ENCODE peak calls at places on chromosomes 4 and X, in four cellular contexts. B, C, G and I are unnamed samples.

GRCh38 chr4:139619644-139620043 is 46.0 kb upstream of the MGST2 start:
- DNase-seq in G (no peak), C (no peak), B (no peak), I (no peak)

GRCh38 chrX:82816572-82816971 is 691.5 kb upstream of the POU3F4 start:
- DNase-seq in B (no peak), C (no peak), G (no peak), I (no peak)

GRCh38 chr4:105965183-105965800 is 70.0 kb downstream of the NPNT start:
- DNase-seq in C (no peak), B (no peak), G (no peak), I (no peak)

GRCh38 chr4:1235381-1236102 is 13.4 kb downstream of the CTBP1 start:
- DNase-seq in B (no peak), G (no peak), C (no peak), I (no peak)

GRCh38 chrX:14916017-14916674 is 42.9 kb downstream of the MOSPD2 start:
- DNase-seq in B (no peak), G (no peak), C (peak; percentile 47), I (no peak)

GRCh38 chr4:69823481-69824186 is 36.3 kb downstream of the SULT1E1 start:
- DNase-seq in B (no peak), C (no peak), G (peak; percentile 23), I (peak; percentile 13)

GRCh38 chrX:3806630-3807029 is 93.2 kb upstream of the PRKX start:
- DNase-seq in C (no peak), B (no peak), G (no peak), I (no peak)

GRCh38 chrX:17443546-17443945 is 68.5 kb downstream of the NHS start:
- DNase-seq in B (no peak), C (no peak), G (no peak), I (no peak)

GRCh38 chr4:20684852-20685763 is 15.2 kb upstream of the PACRGL start:
- DNase-seq in G (no peak), B (no peak), C (no peak), I (no peak)

GRCh38 chrX:111284615-111285294 is 14.5 kb upstream of the CAPN6 start:
- DNase-seq in G (no peak), B (no peak), C (no peak), I (no peak)

GRCh38 chr4:150268444-150268843 is 190.2 kb downstream of the DCLK2 start:
- DNase-seq in C (no peak), B (no peak), G (no peak), I (no peak)

GRCh38 chr4:48653217-48654014 is 126.7 kb downstream of the FRYL start:
- DNase-seq in C (no peak), B (peak; percentile 7), G (no peak), I (peak; percentile 27)

GRCh38 chr4:184039963-184040383 is 134.9 kb downstream of the STOX2 start:
- DNase-seq in C (no peak), G (no peak), B (no peak), I (no peak)

GRCh38 chr4:5399790-5400421 is 308.5 kb downstream of the EVC2 start:
- DNase-seq in C (no peak), G (no peak), B (no peak), I (no peak)

GRCh38 chrX:15242899-15243555 is 26.9 kb downstream of the ASB9 start:
- DNase-seq in B (peak; percentile 3), C (no peak), G (peak; percentile 16), I (peak; percentile 6)

GRCh38 chr4:21205821-21206531 is 505.7 kb downstream of the PACRGL start:
- DNase-seq in B (no peak), G (no peak), C (no peak), I (no peak)

GRCh38 chr4:179415016-179415841 is 1973.0 kb upstream of the AGA start:
- DNase-seq in G (no peak), B (no peak), C (no peak), I (no peak)

GRCh38 chrX:50158616-50159015 is 42.2 kb downstream of the AKAP4 start:
- DNase-seq in B (no peak), G (no peak), C (no peak), I (no peak)

GRCh38 chr4:20395160-20395773 is 143.6 kb downstream of the SLIT2 start:
- DNase-seq in B (no peak), C (peak; percentile 71), G (no peak), I (no peak)

GRCh38 chrX:9928083-9928482 is 39.1 kb upstream of the CLDN34 start:
- DNase-seq in B (no peak), G (no peak), C (no peak), I (no peak)

GRCh38 chr4:101597204-101597603 is 193.3 kb upstream of the BANK1 start:
- DNase-seq in B (no peak), C (no peak), G (no peak), I (no peak)

GRCh38 chrX:51494409-51494808 is 2.0 kb downstream of the NUDT11 start:
- DNase-seq in C (no peak), B (no peak), G (no peak), I (no peak)

GRCh38 chr4:174528226-174528625 is 5.9 kb upstream of the HPGD start:
- DNase-seq in G (no peak), B (no peak), C (no peak), I (no peak)

GRCh38 chr4:186326391-186326790 is 60.4 kb downstream of the F11 start:
- DNase-seq in C (no peak), G (no peak), B (no peak), I (no peak)

GRCh38 chrX:16702700-16703599 is 9.5 kb downstream of the CTPS2 start:
- DNase-seq in B (no peak), G (no peak), C (no peak), I (no peak)

GRCh38 chr4:26220704-26221103 is 100.1 kb upstream of the RBPJ start:
- DNase-seq in C (no peak), G (no peak), B (no peak), I (no peak)

GRCh38 chr4:152697284-152698011 is 17.7 kb upstream of the TMEM154 start:
- DNase-seq in B (no peak), C (no peak), G (no peak), I (no peak)

GRCh38 chr4:152700151-152700550 is 20.4 kb upstream of the TMEM154 start:
- DNase-seq in C (no peak), B (no peak), G (no peak), I (no peak)

GRCh38 chr4:152696764-152697250 is 17.0 kb upstream of the TMEM154 start:
- DNase-seq in B (peak; percentile 34), C (no peak), G (peak; percentile 6), I (peak; percentile 20)

GRCh38 chr4:152698012-152698499 is 18.3 kb upstream of the TMEM154 start:
- DNase-seq in B (no peak), C (no peak), G (no peak), I (no peak)

DNA sequence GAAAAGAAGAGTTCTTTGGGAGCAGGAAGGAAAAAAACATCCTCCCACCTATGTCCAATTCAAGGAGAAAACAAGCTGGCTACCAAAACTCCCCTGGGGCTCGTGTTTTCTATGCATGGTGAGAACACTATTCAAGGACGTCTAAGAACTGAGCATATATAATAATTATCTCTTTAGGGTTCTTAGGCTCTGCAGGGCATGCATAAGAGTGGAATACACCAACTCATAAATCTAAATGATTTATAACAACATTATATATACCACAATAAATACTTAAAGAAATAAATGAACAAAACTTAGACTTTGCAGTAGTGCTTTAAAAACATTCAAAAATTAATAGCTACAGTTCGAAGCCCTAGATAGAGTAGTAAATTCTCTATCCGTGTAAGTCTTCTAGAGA is 19.5 kb upstream of the TMEM154 start:
- DNase-seq in C (no peak), G (no peak), B (no peak), I (no peak)
- H3K27ac ChIP-seq in C (no peak overlapping the region), G (no peak overlapping the region), B (no peak overlapping the region), I (no peak overlapping the region)

DNA sequence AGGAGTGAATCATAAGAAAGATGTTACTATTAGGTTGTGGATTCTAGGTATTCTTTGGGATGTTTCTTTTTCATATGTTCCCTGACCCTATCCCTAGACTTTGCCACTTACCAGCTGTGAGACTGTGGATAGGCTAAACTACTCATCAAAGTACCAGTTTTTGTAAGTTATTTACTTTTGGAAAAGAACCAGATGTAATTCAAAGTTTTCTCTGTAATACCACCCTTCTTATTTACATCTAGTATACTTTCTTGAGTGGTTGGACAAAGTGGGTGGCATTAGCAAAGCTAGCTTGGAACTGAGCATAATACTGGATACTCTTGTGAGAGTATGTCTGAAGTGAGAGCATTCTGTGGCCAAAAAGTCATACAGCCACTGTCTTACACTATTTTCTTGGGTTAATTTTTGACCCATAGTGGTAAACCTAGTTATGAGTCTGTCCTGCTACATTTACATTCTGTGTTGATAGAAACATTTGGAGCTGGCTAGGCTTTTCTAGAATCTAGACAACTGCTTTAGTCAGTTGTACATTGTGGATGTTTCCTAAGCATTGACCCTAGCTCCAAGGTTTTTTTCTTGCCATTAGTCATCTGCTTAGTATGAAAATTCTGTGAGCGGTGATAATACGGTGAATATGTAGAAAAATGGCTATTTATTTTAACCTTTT is 41.7 kb downstream of the KDM6A start:
- DNase-seq in B (no peak), C (no peak), G (no peak), I (no peak)
- H3K4me1 ChIP-seq in B (peaks cover 24% of the 10 kb centered on the region), C (peaks cover 13% of the 10 kb centered on the region), G (peaks cover 21% of the 10 kb centered on the region), I (peaks cover 4% of the 10 kb centered on the region)

GRCh38 chr4:144579411-144580020 is 66.4 kb upstream of the HHIP start:
- DNase-seq in B (no peak), G (no peak), C (no peak), I (no peak)
- H3K27ac ChIP-seq in B (no peak overlapping the region), G (no peak overlapping the region), C (peak overlapping the region; percentile 19), I (no peak overlapping the region)

GRCh38 chr4:128528793-128529553 is 241.4 kb upstream of the PGRMC2 start:
- DNase-seq in C (peak; percentile 91), G (no peak), B (no peak), I (no peak)
- H3K4me1 ChIP-seq in C (peaks cover 51% of the 10 kb centered on the region), G (no peaks in the 10 kb centered on the region), B (no peaks in the 10 kb centered on the region), I (no peaks in the 10 kb centered on the region)

GRCh38 chr4:94507708-94508107 is 56.0 kb downstream of the PDLIM5 start:
- DNase-seq in C (no peak), G (no peak), B (no peak), I (no peak)
- H3K27ac ChIP-seq in C (no peak overlapping the region), G (no peak overlapping the region), B (no peak overlapping the region), I (no peak overlapping the region)

GRCh38 chr4:177322881-177323280 is 13.2 kb downstream of the NEIL3 start:
- DNase-seq in G (no peak), C (no peak), B (no peak), I (no peak)

GRCh38 chr4:177322156-177322685 is 12.5 kb downstream of the NEIL3 start:
- DNase-seq in C (no peak), G (no peak), B (no peak), I (no peak)

GRCh38 chr4:177323416-177323815 is 13.7 kb downstream of the NEIL3 start:
- DNase-seq in B (no peak), C (no peak), G (no peak), I (no peak)

GRCh38 chr4:177321647-177322046 is 12.0 kb downstream of the NEIL3 start:
- DNase-seq in B (no peak), C (no peak), G (no peak), I (no peak)

DNA sequence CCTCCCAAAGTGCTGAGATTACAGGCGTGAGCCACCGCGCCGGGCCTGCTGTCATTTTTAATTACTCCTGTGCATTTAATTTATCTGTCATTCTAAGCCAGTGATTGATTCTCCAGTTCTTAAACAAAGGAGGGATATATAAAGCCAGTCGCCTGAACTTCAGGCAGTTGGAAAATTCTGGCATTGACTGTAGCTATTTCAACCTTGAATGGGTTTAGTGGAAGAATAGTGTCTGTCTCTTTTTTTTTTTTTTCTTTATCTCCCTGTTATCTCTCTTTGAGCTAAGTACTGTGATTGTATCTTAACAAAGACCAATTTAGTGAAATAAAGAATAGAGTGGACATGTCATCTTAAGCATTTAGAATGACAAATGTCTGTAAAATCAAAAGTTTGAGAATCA is 11.0 kb downstream of the NEIL3 start:
- DNase-seq in B (no peak), G (no peak), C (no peak), I (no peak)
- H3K4me1 ChIP-seq in B (peaks cover 21% of the 10 kb centered on the region), G (peaks cover 4% of the 10 kb centered on the region), C (peaks cover 16% of the 10 kb centered on the region), I (peaks cover 4% of the 10 kb centered on the region)